ENCODE peak calls at places on chromosome 22, in five cellular contexts. M is foreskin fibroblast, C is astrocyte of the spinal cord, T is cardiac muscle cell, P is HL-60. G is an unnamed sample.

GRCh38 chr22:36816635-36817428 is at the start of gene PVALB:
- DNase-seq in C (peak; percentile 21), P (no peak), M (peak; percentile 65), T (peak; percentile 82), G (peak; percentile 51)

GRCh38 chr22:23246982-23247766 is 66.9 kb downstream of the BCR start:
- DNase-seq in C (no peak), P (no peak), M (no peak), T (no peak), G (no peak)

GRCh38 chr22:44970291-44970690 is 39.5 kb downstream of the PHF21B start:
- DNase-seq in C (no peak), T (no peak), M (no peak), P (no peak), G (no peak)

GRCh38 chr22:32693102-32693501 is 108.4 kb upstream of the TIMP3 start:
- DNase-seq in P (no peak), T (no peak), C (no peak), M (no peak), G (no peak)

GRCh38 chr22:39872548-39872947 is 21.0 kb downstream of the ENTHD1 start:
- DNase-seq in T (no peak), M (no peak), C (no peak), P (no peak), G (no peak)

GRCh38 chr22:33650244-33650643 is 270.0 kb downstream of the LARGE1 start:
- DNase-seq in T (no peak), P (no peak), M (no peak), C (no peak), G (no peak)

GRCh38 chr22:40312050-40312449 is 34.2 kb upstream of the ADSL start:
- DNase-seq in M (no peak), T (no peak), C (no peak), P (no peak), G (peak; percentile 72)

GRCh38 chr22:36587289-36588154 is 58.6 kb upstream of the EIF3D start:
- DNase-seq in P (no peak), M (peak; percentile 78), T (no peak), C (peak; percentile 38), G (peak; percentile 38)

GRCh38 chr22:20061481-20061861 is 18.6 kb upstream of the DGCR8 start:
- DNase-seq in P (no peak), T (no peak), C (no peak), M (peak; percentile 34), G (no peak)

GRCh38 chr22:44666207-44666585 is 35.8 kb upstream of the PRR5 start:
- DNase-seq in C (no peak), P (no peak), T (no peak), M (no peak), G (no peak)

GRCh38 chr22:33529424-33530113 is 390.7 kb downstream of the LARGE1 start:
- DNase-seq in C (peak; percentile 23), M (peak; percentile 1), P (no peak), T (no peak), G (no peak)

GRCh38 chr22:47848384-47848920 is 1086.0 kb downstream of the TBC1D22A start:
- DNase-seq in C (no peak), T (no peak), P (no peak), M (no peak), G (no peak)

GRCh38 chr22:27876684-27877083 is 42.4 kb downstream of the PITPNB start:
- DNase-seq in T (no peak), C (peak; percentile 65), P (no peak), M (no peak), G (peak; percentile 36)

GRCh38 chr22:36931446-36931845 is 18.0 kb downstream of the CSF2RB start:
- DNase-seq in T (no peak), P (no peak), M (no peak), C (no peak), G (no peak)

GRCh38 chr22:46010951-46011626 is 34.1 kb upstream of the WNT7B start:
- DNase-seq in M (no peak), P (no peak), C (peak; percentile 49), T (no peak), G (no peak)

GRCh38 chr22:48498526-48499331 is 1328.9 kb downstream of the BRD1 start:
- DNase-seq in C (no peak), M (no peak), P (no peak), T (no peak), G (no peak)

GRCh38 chr22:44625981-44626687 is 75.9 kb upstream of the PRR5 start:
- DNase-seq in C (peak; percentile 43), T (peak; percentile 69), P (peak; percentile 68), M (peak; percentile 82), G (peak; percentile 84)

GRCh38 chr22:44436656-44437492 is 61.2 kb downstream of the RTL6 start:
- DNase-seq in M (no peak), C (no peak), P (no peak), T (no peak), G (no peak)

GRCh38 chr22:44661659-44662569 is 40.1 kb upstream of the PRR5 start:
- DNase-seq in P (no peak), T (no peak), M (no peak), C (no peak), G (peak; percentile 38)

GRCh38 chr22:44567846-44568493 is 69.9 kb upstream of the RTL6 start:
- DNase-seq in T (peak; percentile 51), P (peak; percentile 44), M (peak; percentile 63), C (peak; percentile 27), G (peak; percentile 43)

GRCh38 chr22:47174096-47174495 is 411.6 kb downstream of the TBC1D22A start:
- DNase-seq in P (no peak), T (no peak), C (no peak), M (no peak), G (no peak)

DNA sequence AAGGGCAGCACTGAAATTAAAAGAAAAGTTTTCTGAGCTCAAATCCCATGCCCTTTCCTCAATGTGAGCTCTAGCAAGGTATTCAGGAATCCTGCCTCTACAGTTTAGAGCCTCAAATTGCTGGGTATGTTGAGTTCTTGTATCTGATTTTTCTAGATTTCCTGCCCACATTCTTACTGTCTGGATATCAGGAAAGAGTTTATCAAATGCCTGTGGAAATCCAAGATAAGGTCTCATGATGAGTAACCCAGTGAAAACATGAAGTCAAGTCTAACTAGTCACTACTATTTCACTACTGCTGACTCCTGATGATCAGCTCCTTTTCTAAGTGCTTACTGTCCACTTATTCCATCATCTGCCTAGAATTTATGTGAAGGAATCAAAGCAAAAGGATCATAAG is 29.8 kb downstream of the LIMK2 start:
- DNase-seq in T (no peak), M (peak; percentile 61), C (peak; percentile 48), P (no peak), G (no peak)
- TF ChIP-seq CTCF in T (peak; percentile 34), M (peak; percentile 7), C (peak; percentile 38), P (no peak), G (no peak)

GRCh38 chr22:50700387-50701075 is 27.9 kb downstream of the SHANK3 start:
- DNase-seq in C (no peak), T (no peak), M (no peak), P (no peak), G (peak; percentile 16)

GRCh38 chr22:50701076-50701419 is 28.4 kb downstream of the SHANK3 start:
- DNase-seq in T (no peak), P (no peak), M (no peak), C (no peak), G (no peak)

GRCh38 chr22:50698546-50698945 is 25.9 kb downstream of the SHANK3 start:
- DNase-seq in M (no peak), P (peak; percentile 25), T (no peak), C (no peak), G (peak; percentile 52)

GRCh38 chr22:50699001-50699753 is 26.6 kb downstream of the SHANK3 start:
- DNase-seq in T (no peak), C (no peak), M (no peak), P (no peak), G (peak; percentile 18)

DNA sequence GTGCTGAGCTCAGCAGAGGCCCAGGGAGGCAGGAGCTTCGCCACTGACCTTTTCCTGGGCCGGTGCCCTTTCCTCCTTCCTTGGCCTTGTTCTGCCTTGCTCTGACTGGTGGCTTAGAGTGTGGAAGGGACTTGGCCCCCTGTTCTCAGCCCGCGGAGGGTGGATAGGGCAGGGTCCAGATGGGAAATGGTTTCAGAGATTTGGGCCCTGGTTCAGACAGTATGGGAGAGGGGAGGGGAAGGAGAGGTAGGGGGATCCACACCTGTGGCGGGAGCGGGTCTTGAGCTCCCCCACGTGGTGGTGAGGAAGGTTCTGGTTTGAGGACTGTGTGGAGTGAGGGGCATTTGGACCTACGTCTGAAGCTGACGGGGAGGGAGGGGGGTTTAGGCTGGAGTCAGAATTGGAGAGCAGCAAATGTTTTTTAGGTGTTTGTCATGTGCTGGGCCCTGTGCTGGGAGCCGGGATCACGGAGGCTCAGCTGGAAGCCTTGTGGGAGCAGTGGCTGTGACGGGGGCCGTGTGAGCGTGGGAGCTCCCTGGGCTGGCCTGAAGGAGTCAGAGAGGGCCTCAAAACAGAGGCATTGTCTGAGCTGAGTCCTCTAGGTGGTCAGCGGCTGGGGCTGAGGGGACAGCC is 27.2 kb downstream of the SHANK3 start:
- DNase-seq in M (no peak), C (no peak), T (peak; percentile 46), P (no peak), G (peak; percentile 26)
- TF ChIP-seq CTCF in M (no peak), C (peak; percentile 31), T (peak; percentile 20), P (no peak), G (no peak)

GRCh38 chr22:38867496-38868285 is 4.3 kb downstream of the CBX6 start:
- DNase-seq in C (no peak), T (no peak), P (no peak), M (no peak), G (no peak)

GRCh38 chr22:38870312-38870741 is 1.7 kb downstream of the CBX6 start:
- DNase-seq in C (peak; percentile 69), P (peak; percentile 85), M (peak; percentile 95), T (peak; percentile 91), G (peak; percentile 94)

GRCh38 chr22:38868286-38868721 is 3.7 kb downstream of the CBX6 start:
- DNase-seq in C (no peak), P (no peak), T (no peak), M (no peak), G (no peak)

GRCh38 chr22:38869663-38870062 is 2.4 kb downstream of the CBX6 start:
- DNase-seq in P (no peak), C (no peak), T (no peak), M (no peak), G (no peak)

GRCh38 chr22:38868886-38869381 is 3.1 kb downstream of the CBX6 start:
- DNase-seq in P (peak; percentile 76), M (peak; percentile 89), T (peak; percentile 89), C (peak; percentile 50), G (peak; percentile 94)
- TF ChIP-seq CTCF in P (peak; percentile 86), M (peak; percentile 89), T (peak; percentile 88), C (peak; percentile 88), G (peak; percentile 96)

GRCh38 chr22:38305481-38306448 is 11.5 kb downstream of the CSNK1E start:
- DNase-seq in C (peak; percentile 33), M (peak; percentile 47), P (no peak), T (no peak), G (no peak)

GRCh38 chr22:38300197-38300945 is 16.9 kb downstream of the CSNK1E start:
- DNase-seq in P (no peak), M (no peak), C (no peak), T (no peak), G (no peak)

GRCh38 chr22:38304526-38304925 is 12.7 kb downstream of the CSNK1E start:
- DNase-seq in M (no peak), C (no peak), P (no peak), T (no peak), G (peak; percentile 59)

GRCh38 chr22:38302906-38303305 is 14.3 kb downstream of the CSNK1E start:
- DNase-seq in T (no peak), P (no peak), C (no peak), M (no peak), G (no peak)

DNA sequence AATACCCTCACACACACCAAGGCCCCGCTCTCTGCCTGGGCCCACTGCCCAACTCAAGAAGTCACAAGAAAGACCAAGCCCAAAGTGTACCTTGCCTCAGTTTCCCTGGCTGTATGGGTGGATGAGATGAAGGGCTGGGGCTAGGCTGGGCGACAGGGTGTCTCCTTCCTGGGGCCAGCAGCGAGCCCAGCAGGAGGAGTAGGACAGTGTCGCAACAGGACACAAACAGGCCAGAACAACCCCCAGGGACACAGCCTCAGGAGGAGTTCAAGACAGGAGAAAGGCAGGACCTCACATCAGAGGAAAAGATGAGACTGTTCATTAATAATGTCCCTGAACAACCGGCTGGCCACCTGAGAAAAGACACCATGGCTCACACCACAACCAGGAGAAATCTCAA is 13.3 kb downstream of the CSNK1E start:
- DNase-seq in T (no peak), M (no peak), C (no peak), P (no peak), G (no peak)
- TF ChIP-seq CTCF in T (no peak), M (no peak), C (no peak), P (no peak), G (no peak)

G was measured in glutamatergic neuron.